ENCODE peak calls at places on chromosomes 6 and 20, in five cellular contexts. J, R, I, U and G are unnamed samples.

GRCh38 chr6:140572129-140572528 is 1197.7 kb upstream of the CITED2 start:
- DNase-seq in J (peak; percentile 63), I (no peak), U (no peak), R (no peak), G (no peak)

GRCh38 chr6:93300661-93301060 is 118.7 kb downstream of the EPHA7 start:
- DNase-seq in J (no peak), I (no peak), R (peak; percentile 10), U (no peak), G (no peak)

GRCh38 chr6:12748815-12749521 is 32.4 kb downstream of the PHACTR1 start:
- DNase-seq in I (no peak), R (peak; percentile 58), U (no peak), J (peak; percentile 15), G (no peak)

GRCh38 chr6:144158133-144158532 is 7.8 kb downstream of the STX11 start:
- DNase-seq in R (no peak), J (peak; percentile 88), I (no peak), U (no peak), G (no peak)

GRCh38 chr6:108260126-108260808 is 573 bp downstream of the SNX3 start:
- DNase-seq in J (peak; percentile 46), R (peak; percentile 29), U (no peak), I (peak; percentile 45), G (no peak)

GRCh38 chr6:111591370-111591900 is 14.2 kb downstream of the TRAF3IP2 start:
- DNase-seq in I (peak; percentile 72), J (peak; percentile 91), U (peak; percentile 98), R (no peak), G (no peak)

GRCh38 chr6:154721460-154721859 is 11.8 kb upstream of the SCAF8 start:
- DNase-seq in R (no peak), U (no peak), J (peak; percentile 40), I (no peak), G (no peak)

GRCh38 chr6:161138545-161139303 is 135.1 kb downstream of the AGPAT4 start:
- DNase-seq in I (no peak), R (no peak), J (no peak), U (no peak), G (no peak)

GRCh38 chr6:36955136-36955535 is 598 bp downstream of the PI16 start:
- DNase-seq in U (no peak), I (no peak), J (no peak), R (no peak), G (no peak)

GRCh38 chr6:137259349-137259748 is 40.2 kb upstream of the IFNGR1 start:
- DNase-seq in J (no peak), R (no peak), I (no peak), U (no peak), G (no peak)

GRCh38 chr6:100512203-100512862 is 47.6 kb upstream of the SIM1 start:
- DNase-seq in I (no peak), R (no peak), J (peak; percentile 22), U (no peak), G (no peak)

GRCh38 chr6:81708306-81708705 is 44.2 kb downstream of the TENT5A start:
- DNase-seq in J (no peak), U (no peak), R (no peak), I (no peak), G (no peak)

GRCh38 chr20:59526242-59527225 is 77.8 kb upstream of the PHACTR3 start:
- DNase-seq in U (no peak), J (peak; percentile 32), R (no peak), I (no peak), G (no peak)

GRCh38 chr6:110944681-110945151 is 13.8 kb upstream of the GTF3C6 start:
- DNase-seq in I (no peak), U (no peak), J (peak; percentile 79), R (no peak), G (peak; percentile 21)

GRCh38 chr6:133092771-133093170 is 148.4 kb upstream of the EYA4 start:
- DNase-seq in R (no peak), J (no peak), I (no peak), U (no peak), G (no peak)

GRCh38 chr6:150142657-150143501 is at the start of gene PPP1R14C:
- DNase-seq in I (peak; percentile 73), U (peak; percentile 75), R (peak; percentile 67), J (peak; percentile 85), G (no peak)

GRCh38 chr6:46652603-46653438 is at the start of the genes CYP39A1 and SLC25A27:
- DNase-seq in R (peak; percentile 77), I (peak; percentile 97), U (peak; percentile 95), J (peak; percentile 98), G (peak; percentile 68)

GRCh38 chr6:118735320-118735719 is 83.9 kb upstream of the CEP85L start:
- DNase-seq in J (peak; percentile 23), U (no peak), I (no peak), R (no peak), G (no peak)

GRCh38 chr6:1701668-1702353 is 92.1 kb downstream of the FOXC1 start:
- DNase-seq in U (no peak), J (peak; percentile 84), R (no peak), I (no peak), G (no peak)

GRCh38 chr6:14542670-14543366 is 425.2 kb downstream of the CD83 start:
- DNase-seq in I (no peak), J (peak; percentile 87), R (no peak), U (no peak), G (peak; percentile 36)

GRCh38 chr6:113969888-113970807 is 800 bp downstream of the HDAC2 start:
- DNase-seq in J (peak; percentile 73), I (peak; percentile 77), U (peak; percentile 74), R (peak; percentile 39), G (peak; percentile 13)

GRCh38 chr6:118912646-118913045 is 18.7 kb downstream of the ASF1A start:
- DNase-seq in R (peak; percentile 34), I (no peak), J (no peak), U (no peak), G (no peak)

GRCh38 chr6:156080371-156080770 is 624.7 kb upstream of the NOX3 start:
- DNase-seq in I (no peak), R (no peak), J (no peak), U (no peak), G (no peak)

GRCh38 chr6:75117701-75118100 is 88.2 kb downstream of the COL12A1 start:
- DNase-seq in J (no peak), U (no peak), R (no peak), I (no peak), G (no peak)

GRCh38 chr6:100470721-100471120 is 6.0 kb upstream of the SIM1 start:
- DNase-seq in R (no peak), U (no peak), I (no peak), J (no peak), G (no peak)

GRCh38 chr6:25727028-25727427 is 27.5 kb upstream of the SLC17A4 start:
- DNase-seq in R (no peak), J (no peak), U (no peak), I (no peak), G (no peak)

GRCh38 chr20:61883867-61884393 is 181.8 kb downstream of the TAF4 start:
- DNase-seq in J (no peak), U (no peak), I (no peak), R (no peak), G (no peak)

GRCh38 chr6:106778943-106779342 is 149.6 kb downstream of the QRSL1 start:
- DNase-seq in U (no peak), R (no peak), I (no peak), J (no peak), G (no peak)

GRCh38 chr20:56780266-56780665 is 151.2 kb downstream of the TFAP2C start:
- DNase-seq in R (no peak), J (no peak), I (no peak), U (no peak), G (no peak)